ENCODE peak calls at places on chromosomes 12 and 14, in five cellular contexts. A is pancreas, O is lower leg skin, U is AG09309, R is sigmoid colon. D is an unnamed sample.

GRCh38 chr12:73418541-73418940 is 1119.1 kb upstream of the ATXN7L3B start:
- DNase-seq in R (no peak), U (no peak), A (no peak), O (no peak), D (no peak)

GRCh38 chr12:69988601-69989194 is 163.7 kb downstream of the MYRFL start:
- DNase-seq in U (no peak), R (no peak), A (no peak), O (no peak), D (peak; percentile 10)

GRCh38 chr12:13208533-13209278 is 12.2 kb downstream of the EMP1 start:
- DNase-seq in U (no peak), O (no peak), A (no peak), R (no peak), D (no peak)

GRCh38 chr12:3137268-3137761 is 60.1 kb downstream of the TSPAN9 start:
- DNase-seq in R (no peak), U (no peak), O (no peak), A (no peak), D (no peak)

GRCh38 chr12:58787021-58787760 is 133.1 kb downstream of the LRIG3 start:
- DNase-seq in R (no peak), U (no peak), A (no peak), O (no peak), D (no peak)

GRCh38 chr12:43291516-43291915 is 260.5 kb downstream of the ADAMTS20 start:
- DNase-seq in R (no peak), A (no peak), O (no peak), U (no peak), D (peak; percentile 64)

GRCh38 chr12:106310687-106311086 is 8.2 kb downstream of the TCP11L2 start:
- DNase-seq in R (no peak), A (no peak), U (no peak), O (no peak), D (no peak)

GRCh38 chr12:15754233-15754632 is 35.0 kb downstream of the EPS8 start:
- DNase-seq in A (no peak), U (no peak), O (no peak), R (no peak), D (no peak)

GRCh38 chr14:60287452-60287851 is 38.4 kb downstream of the PPM1A start:
- DNase-seq in A (no peak), O (no peak), U (no peak), R (no peak), D (no peak)

GRCh38 chr12:128813883-128814282 is 9.9 kb downstream of the SLC15A4 start:
- DNase-seq in O (no peak), A (no peak), U (no peak), R (peak; percentile 41), D (no peak)

GRCh38 chr12:27619308-27619707 is 76.9 kb upstream of the REP15 start:
- DNase-seq in O (no peak), U (peak; percentile 73), R (no peak), A (no peak), D (peak; percentile 8)

GRCh38 chr12:121964813-121965643 is 46.6 kb downstream of the CFAP251 start:
- DNase-seq in A (no peak), U (peak; percentile 86), O (no peak), R (no peak), D (no peak)

GRCh38 chr12:13843841-13844240 is 137.6 kb downstream of the GRIN2B start:
- DNase-seq in A (no peak), O (no peak), U (no peak), R (no peak), D (no peak)

GRCh38 chr14:105857816-105858675 is 331.7 kb downstream of the TMEM121 start:
- DNase-seq in U (no peak), O (no peak), A (peak; percentile 6), R (peak; percentile 56), D (no peak)

GRCh38 chr12:124780752-124781685 is 82.6 kb downstream of the SCARB1 start:
- DNase-seq in R (no peak), O (no peak), U (no peak), A (no peak), D (no peak)

GRCh38 chr12:124650912-124651311 is 83.5 kb upstream of the NCOR2 start:
- DNase-seq in A (no peak), U (no peak), R (no peak), O (no peak), D (no peak)

GRCh38 chr12:21892341-21892740 is 48.9 kb downstream of the ABCC9 start:
- DNase-seq in U (no peak), O (no peak), R (no peak), A (no peak), D (no peak)

GRCh38 chr12:93379432-93380308 is 1.9 kb downstream of the NUDT4 start:
- DNase-seq in A (no peak), O (no peak), R (no peak), U (no peak), D (no peak)

GRCh38 chr12:50550530-50551223 is 45.9 kb downstream of the DIP2B start:
- DNase-seq in R (no peak), A (no peak), U (no peak), O (no peak), D (no peak)

GRCh38 chr12:105212431-105212830 is 23.5 kb downstream of the APPL2 start:
- DNase-seq in A (no peak), U (peak; percentile 82), R (no peak), O (no peak), D (no peak)

GRCh38 chr12:127548123-127548553 is 718.8 kb upstream of the TMEM132C start:
- DNase-seq in O (no peak), A (no peak), R (no peak), U (peak; percentile 68), D (no peak)

GRCh38 chr12:117540011-117540410 is 178.6 kb upstream of the NOS1 start:
- DNase-seq in R (no peak), O (no peak), A (no peak), U (no peak), D (no peak)

GRCh38 chr12:80857311-80857710 is 80.4 kb downstream of the LIN7A start:
- DNase-seq in A (no peak), R (no peak), O (no peak), U (peak; percentile 50), D (no peak)

GRCh38 chr14:39773387-39773786 is 341.2 kb upstream of the FBXO33 start:
- DNase-seq in A (no peak), R (no peak), O (no peak), U (no peak), D (no peak)

GRCh38 chr12:19925881-19926665 is 442.3 kb upstream of the PDE3A start:
- DNase-seq in R (no peak), U (no peak), O (no peak), A (no peak), D (no peak)

GRCh38 chr14:92659765-92660561 is 88.5 kb downstream of the LGMN start:
- DNase-seq in O (peak; percentile 83), A (no peak), U (no peak), R (no peak), D (no peak)

DNA sequence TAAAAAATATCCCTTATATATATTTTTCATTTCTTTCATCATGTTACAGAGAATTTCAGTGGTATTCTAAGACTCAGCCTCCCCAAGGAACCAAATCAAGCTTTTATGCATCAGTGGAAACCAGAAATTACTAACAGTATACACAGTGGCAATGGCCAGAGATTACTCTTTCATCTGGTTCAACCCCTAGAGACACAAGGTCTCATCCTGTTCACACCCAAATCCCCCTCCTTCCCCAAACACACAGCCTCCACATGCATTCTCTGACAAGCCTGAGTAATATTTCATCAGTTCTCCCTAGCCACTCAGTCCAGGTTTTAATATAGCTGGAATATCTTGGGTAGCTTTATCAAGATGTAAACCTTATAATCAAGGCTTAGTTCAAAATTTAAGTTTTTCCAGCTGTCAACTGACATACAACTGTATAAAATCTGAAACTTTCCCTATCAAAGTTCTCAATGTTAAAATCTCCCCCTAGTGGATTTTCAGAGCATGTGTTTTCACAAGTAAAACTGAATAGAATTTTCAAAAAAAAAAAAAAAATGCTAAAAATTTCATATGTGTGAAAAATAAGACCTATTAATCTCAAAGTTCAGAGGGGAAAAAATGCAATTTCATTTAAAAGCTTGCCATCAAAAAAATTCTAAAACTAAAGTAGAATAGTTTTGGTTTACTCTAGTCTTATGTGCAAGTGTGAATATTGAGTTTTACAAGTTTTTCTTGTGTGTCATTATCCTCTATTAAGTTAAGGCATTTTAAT is 10.5 kb upstream of the SSTR1 start:
- DNase-seq in A (no peak), U (no peak), O (no peak), R (no peak), D (no peak)
- TF ChIP-seq CTCF in A (peak; percentile 61), U (peak; percentile 30), O (no peak), R (no peak), D (peak; percentile 67)

DNA sequence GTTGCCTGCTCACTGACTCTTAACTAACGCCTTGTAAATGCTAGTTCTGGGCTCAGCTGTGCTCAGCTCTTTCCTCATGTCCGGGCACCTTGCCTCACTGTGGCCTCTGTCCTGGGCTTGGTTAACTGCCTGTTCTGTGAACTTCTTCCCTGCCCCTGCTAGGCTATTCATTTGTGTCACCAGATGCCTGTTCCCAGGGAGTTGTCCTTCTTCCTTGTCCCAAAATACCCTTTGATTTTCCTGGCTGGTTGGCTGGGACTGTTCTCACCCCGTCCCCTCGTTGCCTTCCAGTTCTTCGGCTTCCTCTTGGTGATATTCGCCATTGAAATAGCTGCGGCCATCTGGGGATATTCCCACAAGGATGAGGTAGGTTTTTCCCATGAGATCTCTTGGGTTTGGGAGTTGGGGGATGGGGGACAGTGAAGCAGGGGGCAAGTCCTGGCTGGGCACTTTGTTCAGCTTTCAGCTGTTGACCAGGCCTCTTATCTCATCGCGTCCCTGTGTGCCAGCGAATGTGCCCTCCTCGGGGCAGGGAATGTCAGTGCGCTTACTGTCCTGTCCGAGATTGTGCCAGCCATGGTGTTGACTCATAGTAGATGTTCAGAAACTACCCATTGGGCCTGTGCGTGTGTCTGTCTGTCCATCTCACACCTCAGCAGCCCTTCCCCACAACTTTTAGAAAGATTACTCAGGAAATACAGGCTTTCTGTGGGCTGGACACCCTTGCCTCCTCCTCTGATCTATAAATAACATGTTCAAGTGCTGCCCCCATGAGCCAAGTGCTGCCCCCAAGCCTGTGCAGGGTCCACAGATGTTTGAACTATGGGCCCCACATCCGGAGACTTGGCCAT is 33.1 kb downstream of the CD9 start:
- DNase-seq in O (no peak), R (no peak), A (peak; percentile 47), U (no peak), D (no peak)
- TF ChIP-seq CTCF in O (no peak), R (no peak), A (no peak), U (no peak), D (no peak)

GRCh38 chr12:95607642-95608041 is 56.4 kb upstream of the USP44 start:
- DNase-seq in U (no peak), R (no peak), O (no peak), A (peak; percentile 56), D (no peak)
- TF ChIP-seq CTCF in U (no peak), R (no peak), O (no peak), A (no peak), D (no peak)

DNA sequence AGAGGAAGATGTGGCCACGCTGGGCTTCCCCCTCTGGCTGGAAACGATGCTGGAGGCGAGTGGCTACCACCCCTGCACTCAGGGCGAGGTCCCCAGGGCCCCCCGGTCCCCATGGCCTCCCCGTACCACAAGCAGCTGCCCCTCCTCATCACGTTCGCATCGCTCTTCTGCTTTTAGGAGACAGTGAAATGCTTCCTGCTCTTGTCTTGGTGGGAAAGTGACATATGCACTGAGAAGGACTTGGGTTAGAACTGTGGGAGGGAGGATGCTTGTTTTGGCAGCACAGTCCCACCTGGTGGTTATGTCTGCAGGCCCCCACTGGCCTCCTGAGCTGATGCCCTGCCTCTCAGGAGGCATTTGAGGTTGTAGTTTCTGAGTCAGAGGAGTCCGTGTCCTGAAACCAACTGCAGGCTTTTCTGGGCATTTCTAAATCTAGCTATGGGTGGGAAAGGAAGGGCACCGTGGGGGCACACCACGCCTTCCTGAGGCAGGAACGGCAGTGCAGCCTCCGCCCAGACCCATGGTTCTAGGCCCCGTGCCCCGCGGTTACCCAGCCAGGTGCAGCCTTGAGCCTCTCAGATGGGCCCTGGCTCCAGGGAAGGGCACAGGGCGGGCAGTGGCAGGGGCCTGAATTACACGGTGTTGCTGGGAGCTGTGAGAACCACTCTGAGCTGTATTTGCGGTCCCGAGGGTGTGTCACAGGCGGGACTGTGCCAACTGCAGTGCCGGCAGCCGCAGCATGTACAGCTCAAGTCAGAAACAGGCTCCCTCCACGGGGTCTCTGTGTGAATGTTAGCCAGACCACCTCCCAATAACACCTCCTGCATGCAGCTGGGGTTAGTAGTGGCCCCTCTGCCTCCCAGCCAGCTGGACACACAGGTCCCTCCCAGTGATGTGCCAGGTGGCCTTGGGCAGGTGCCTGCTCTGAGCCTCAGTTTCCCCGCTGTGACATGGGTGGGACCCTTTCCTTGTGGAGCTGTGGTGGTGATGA is 139.5 kb downstream of the ADGRD1 start:
- DNase-seq in O (no peak), R (peak; percentile 54), U (no peak), A (no peak), D (no peak)
- TF ChIP-seq CTCF in O (no peak), R (no peak), U (no peak), A (no peak), D (no peak)

D was measured in AG04450.